ENCODE peak calls at places on chromosome 3, in six cellular contexts. T, A, D, K, W and P are unnamed samples. For H3K4me1, H3K27me3 and H3K36me3, the result is how much of the 10 kb centered on the place peaks cover.

GRCh38 chr3:193190387-193190786 is 50.6 kb upstream of the PLAAT1 start:
- DNase-seq in T (peak), D (peak), W (no peak), A (no peak), K (no peak), P (no peak)

GRCh38 chr3:140274429-140274828 is 339.4 kb downstream of the CLSTN2 start:
- DNase-seq in A (no peak), D (no peak), T (no peak), W (no peak), K (no peak), P (no peak)

GRCh38 chr3:112395166-112395894 is 62.4 kb downstream of the CD200 start:
- DNase-seq in W (no peak), A (no peak), D (peak), T (no peak), K (no peak), P (no peak)

GRCh38 chr3:140186421-140186920 is 251.5 kb downstream of the CLSTN2 start:
- DNase-seq in K (no peak), W (no peak), A (no peak), D (no peak), T (peak), P (peak)

GRCh38 chr3:177483182-177483967 is 286.1 kb upstream of the TBL1XR1 start:
- DNase-seq in T (no peak), A (no peak), W (no peak), D (no peak), K (no peak), P (no peak)

GRCh38 chr3:8621872-8622271 is 22.7 kb downstream of the SSUH2 start:
- DNase-seq in K (no peak), A (no peak), D (no peak), T (peak), W (peak), P (no peak)

GRCh38 chr3:89697321-89697916 is 590.0 kb downstream of the EPHA3 start:
- DNase-seq in D (no peak), W (no peak), K (no peak), A (peak), T (no peak), P (no peak)

GRCh38 chr3:58586776-58587192 is 9.6 kb upstream of the FAM107A start:
- DNase-seq in W (no peak), D (no peak), T (no peak), A (no peak), K (no peak), P (no peak)

GRCh38 chr3:144109944-144110343 is 138.3 kb downstream of the DIPK2A start:
- DNase-seq in W (no peak), D (no peak), A (no peak), K (no peak), T (no peak), P (no peak)

GRCh38 chr3:135109681-135110080 is 314.6 kb downstream of the EPHB1 start:
- DNase-seq in K (no peak), T (no peak), A (no peak), D (no peak), W (no peak), P (no peak)
- H3K4me1 ChIP-seq in K (under half), T (under half), A (under half), D (under half), W (under half), P (under half)

DNA sequence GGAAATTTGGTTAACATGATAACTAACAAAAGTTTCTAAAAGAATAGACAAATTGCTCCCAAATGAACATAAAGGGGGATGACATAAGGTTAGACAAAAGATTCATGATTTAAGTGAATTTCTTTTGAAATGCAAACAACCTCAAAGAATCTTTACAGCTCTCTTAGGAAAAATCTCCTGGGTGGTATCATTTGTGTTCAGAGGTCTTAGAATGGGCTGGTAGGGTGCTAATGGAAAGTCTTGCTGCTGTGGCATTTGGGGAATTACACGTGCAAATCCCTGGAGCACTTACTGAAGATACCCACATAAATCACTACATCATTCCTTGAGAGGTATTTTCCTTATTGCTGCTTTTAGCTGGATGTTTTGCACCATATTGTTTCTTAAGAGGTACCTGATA is 14.4 kb upstream of the ROBO2 start:
- DNase-seq in T (no peak), K (no peak), D (no peak), W (no peak), A (no peak), P (no peak)
- H3K27me3 ChIP-seq in T (under half), K (under half), D (under half), W (under half), A (under half), P (under half)

GRCh38 chr3:183845608-183846288 is 20.4 kb upstream of the MAP6D1 start:
- DNase-seq in T (no peak), D (no peak), W (no peak), K (no peak), A (no peak), P (no peak)
- H3K36me3 ChIP-seq in T (under half), D (under half), W (under half), K (under half), A (half or more), P (under half)

GRCh38 chr3:189389346-189389745 is 217.6 kb downstream of the TPRG1 start:
- DNase-seq in D (no peak), W (no peak), A (no peak), T (peak), K (no peak), P (no peak)
- H3K4me1 ChIP-seq in D (under half), W (under half), A (under half), T (under half), K (under half), P (under half)

GRCh38 chr3:72001758-72002157 is 216.8 kb upstream of the PROK2 start:
- DNase-seq in D (no peak), T (no peak), W (no peak), K (no peak), A (no peak), P (no peak)
- H3K27me3 ChIP-seq in D (under half), T (under half), W (under half), K (under half), A (under half), P (under half)

GRCh38 chr3:53859178-53859577 is 12.8 kb downstream of the IL17RB start:
- DNase-seq in A (no peak), W (no peak), T (no peak), D (no peak), K (no peak), P (no peak)

GRCh38 chr3:53862241-53862640 is 15.9 kb downstream of the IL17RB start:
- DNase-seq in D (no peak), A (no peak), W (no peak), T (no peak), K (no peak), P (no peak)

GRCh38 chr3:53863127-53863526 is 16.8 kb downstream of the IL17RB start:
- DNase-seq in A (no peak), W (no peak), K (no peak), D (no peak), T (no peak), P (no peak)

GRCh38 chr3:53858096-53858741 is 11.9 kb downstream of the IL17RB start:
- DNase-seq in D (no peak), W (no peak), T (no peak), A (no peak), K (no peak), P (no peak)

DNA sequence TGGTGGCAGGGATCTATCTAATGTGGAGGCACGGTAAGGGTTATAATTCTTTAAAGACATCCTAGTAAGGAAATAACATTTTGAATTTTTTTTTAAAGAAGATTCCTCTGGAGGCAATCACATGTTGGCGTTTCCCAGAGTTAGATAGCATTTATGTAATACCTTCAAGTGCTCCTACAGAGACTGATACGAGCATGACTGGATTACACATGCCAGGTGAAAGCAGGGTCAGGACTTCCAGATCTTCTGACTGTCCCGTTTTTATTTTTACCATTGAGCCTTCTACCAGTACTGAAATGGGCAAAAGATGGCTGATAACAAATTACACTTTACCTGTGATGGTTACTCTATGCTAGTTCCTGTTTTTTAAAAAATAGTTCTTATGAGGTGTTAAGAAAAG is 13.8 kb downstream of the IL17RB start:
- DNase-seq in W (no peak), D (no peak), K (no peak), T (no peak), A (no peak), P (no peak)
- H3K36me3 ChIP-seq in W (under half), D (under half), K (under half), T (under half), A (under half), P (under half)

DNA sequence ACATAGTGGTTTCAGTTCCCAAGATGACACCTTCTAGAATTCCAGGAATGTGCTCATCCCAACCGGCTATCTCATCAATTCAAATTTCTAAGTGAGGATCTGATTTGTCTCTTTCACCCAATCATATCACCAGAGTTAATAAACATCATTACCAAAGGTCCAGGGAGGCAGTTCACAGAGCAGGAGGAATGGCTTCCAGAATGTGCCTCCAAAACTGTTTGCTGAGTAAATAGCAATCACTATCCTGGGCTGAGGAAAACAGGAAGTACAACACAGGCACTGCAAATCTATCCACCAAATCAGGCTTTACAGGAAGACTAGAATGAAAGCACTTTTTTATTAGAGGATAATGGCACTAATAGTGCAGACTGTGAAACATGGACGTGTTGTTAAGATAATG is 61.5 kb downstream of the OSBPL10 start:
- DNase-seq in W (no peak), D (no peak), K (no peak), T (no peak), A (no peak), P (no peak)
- H3K4me1 ChIP-seq in W (under half), D (under half), K (under half), T (under half), A (under half), P (under half)

GRCh38 chr3:184229424-184230080 is at the start of gene VWA5B2:
- DNase-seq in W (peak), T (peak), D (peak), K (no peak), A (peak), P (peak)

GRCh38 chr3:184230081-184230602 is 757 bp downstream of the VWA5B2 start:
- DNase-seq in A (no peak), T (no peak), K (no peak), W (no peak), D (no peak), P (peak)

GRCh38 chr3:184231671-184232070 is 2.3 kb downstream of the VWA5B2 start:
- DNase-seq in T (peak), W (no peak), A (no peak), K (no peak), D (no peak), P (no peak)

GRCh38 chr3:184228376-184229137 is 828 bp upstream of the VWA5B2 start:
- DNase-seq in T (no peak), D (no peak), W (no peak), K (no peak), A (no peak), P (no peak)

DNA sequence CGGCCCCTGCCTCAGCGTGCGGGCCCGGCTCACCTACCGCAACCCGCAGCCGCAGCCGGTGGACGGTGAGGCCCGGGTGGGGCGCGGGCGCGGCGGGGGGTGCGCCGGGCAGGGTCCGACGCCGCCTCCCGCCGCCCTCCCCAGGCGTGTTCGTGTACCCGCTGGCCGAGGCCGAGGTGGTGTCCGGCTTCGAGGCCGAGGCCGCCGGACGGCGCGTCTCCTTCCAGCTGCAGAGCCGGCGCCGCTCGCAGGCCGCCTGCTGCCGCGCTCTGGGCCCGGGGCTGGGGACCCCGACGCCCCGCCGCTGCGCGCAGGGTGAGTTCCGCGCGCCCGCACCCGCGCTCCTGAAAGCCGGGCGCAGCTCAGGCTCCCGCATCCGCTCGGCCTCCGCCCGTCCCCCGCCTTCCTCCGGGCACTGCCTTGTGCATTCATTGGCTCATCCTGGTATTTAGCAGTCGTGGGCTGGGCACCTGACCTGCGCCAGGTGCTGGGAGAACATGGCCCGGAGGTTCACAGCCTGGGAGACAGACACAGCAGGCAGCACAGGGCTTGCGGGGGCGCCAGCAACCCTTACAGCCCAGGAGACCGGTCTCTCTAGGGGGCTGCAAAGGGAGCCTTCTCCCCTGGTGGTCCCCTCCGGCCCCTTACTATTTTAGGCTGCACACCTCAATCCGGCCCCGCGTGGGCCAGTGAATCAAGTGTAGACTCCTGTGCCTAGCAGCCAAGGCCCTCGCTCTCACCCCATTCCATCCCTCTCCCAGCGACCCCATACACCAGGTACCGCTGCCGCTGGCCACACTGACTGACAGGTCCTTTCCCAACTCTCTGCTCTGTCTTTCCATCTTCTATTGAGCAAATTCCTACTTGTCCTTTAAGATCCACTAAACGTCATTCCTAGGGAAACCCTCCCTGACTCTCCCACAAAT is 1.5 kb downstream of the VWA5B2 start:
- DNase-seq in K (no peak), D (no peak), T (no peak), A (no peak), W (no peak), P (no peak)
- H3K27me3 ChIP-seq in K (under half), D (under half), T (half or more), A (under half), W (under half), P (under half)

GRCh38 chr3:44802006-44802405 is 40.4 kb downstream of the KIF15 start:
- DNase-seq in D (no peak), A (no peak), K (no peak), W (no peak), T (no peak), P (no peak)
- H3K36me3 ChIP-seq in D (under half), A (under half), K (under half), W (under half), T (under half), P (under half)

DNA sequence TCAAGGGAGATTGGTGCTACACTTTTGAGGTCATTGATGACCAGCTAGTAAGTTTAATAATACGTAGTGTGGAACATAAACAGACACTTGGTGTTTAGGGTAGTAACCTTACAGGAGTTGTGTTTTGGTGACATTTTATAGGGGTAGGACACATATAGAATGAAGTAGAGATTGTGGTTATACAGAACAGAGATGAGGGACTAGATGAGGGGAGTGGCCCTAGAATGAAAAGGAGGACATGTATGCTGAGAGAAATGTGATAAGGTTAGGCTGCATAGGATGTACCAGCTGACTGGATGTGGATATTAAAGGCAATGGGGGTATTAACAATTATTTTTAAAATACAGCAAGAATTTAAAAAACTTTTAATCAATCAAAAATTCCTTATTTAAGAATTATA is 8.0 kb downstream of the MBNL1 start:
- DNase-seq in T (no peak), D (no peak), K (no peak), W (no peak), A (no peak), P (no peak)
- H3K4me1 ChIP-seq in T (under half), D (half or more), K (under half), W (under half), A (under half), P (under half)